ENCODE peak calls at places on chromosomes 16 and 17, in five cellular contexts. One of them, this sample, is unnamed.

GRCh38 chr17:18250708-18251107 is 7.8 kb downstream of the FLII start:
- DNase-seq in stimulated activated CD4-positive, alpha-beta T cell treated with anti-CD3 and anti-CD28 coated beads, Interleukin-1b, Interleukin-23, amount 100 ng/mL, for 4 hours: no peak
- DNase-seq in left colon: no peak
- DNase-seq in aorta: no peak
- DNase-seq in glomerular endothelial cell: no peak
- DNase-seq in this sample: no peak

GRCh38 chr17:20997711-20998570 is 44.9 kb downstream of the USP22 start:
- DNase-seq in stimulated activated CD4-positive, alpha-beta T cell treated with anti-CD3 and anti-CD28 coated beads, Interleukin-1b, Interleukin-23, amount 100 ng/mL, for 4 hours: no peak
- DNase-seq in glomerular endothelial cell: no peak
- DNase-seq in aorta: no peak
- DNase-seq in left colon: no peak
- DNase-seq in this sample: no peak

GRCh38 chr16:281660-282249 is 1.2 kb upstream of the PDIA2 start:
- DNase-seq in stimulated activated CD4-positive, alpha-beta T cell treated with anti-CD3 and anti-CD28 coated beads, Interleukin-1b, Interleukin-23, amount 100 ng/mL, for 4 hours: no peak
- DNase-seq in aorta: no peak
- DNase-seq in left colon: no peak
- DNase-seq in glomerular endothelial cell: no peak
- DNase-seq in this sample: no peak

GRCh38 chr16:85856054-85856453 is 42.9 kb upstream of the IRF8 start:
- DNase-seq in stimulated activated CD4-positive, alpha-beta T cell treated with anti-CD3 and anti-CD28 coated beads, Interleukin-1b, Interleukin-23, amount 100 ng/mL, for 4 hours: no peak
- DNase-seq in left colon: no peak
- DNase-seq in glomerular endothelial cell: no peak
- DNase-seq in aorta: no peak
- DNase-seq in this sample: no peak

GRCh38 chr16:78390828-78391227 is 291.4 kb downstream of the WWOX start:
- DNase-seq in glomerular endothelial cell: no peak
- DNase-seq in stimulated activated CD4-positive, alpha-beta T cell treated with anti-CD3 and anti-CD28 coated beads, Interleukin-1b, Interleukin-23, amount 100 ng/mL, for 4 hours: no peak
- DNase-seq in left colon: no peak
- DNase-seq in aorta: no peak
- DNase-seq in this sample: no peak

GRCh38 chr16:89923640-89924297 is 627 bp downstream of the TUBB3 start:
- DNase-seq in aorta: peak
- DNase-seq in stimulated activated CD4-positive, alpha-beta T cell treated with anti-CD3 and anti-CD28 coated beads, Interleukin-1b, Interleukin-23, amount 100 ng/mL, for 4 hours: no peak
- DNase-seq in glomerular endothelial cell: no peak
- DNase-seq in left colon: no peak
- DNase-seq in this sample: no peak

GRCh38 chr16:57134982-57135381 is 42.6 kb downstream of the CPNE2 start:
- DNase-seq in glomerular endothelial cell: no peak
- DNase-seq in stimulated activated CD4-positive, alpha-beta T cell treated with anti-CD3 and anti-CD28 coated beads, Interleukin-1b, Interleukin-23, amount 100 ng/mL, for 4 hours: peak
- DNase-seq in aorta: peak
- DNase-seq in left colon: peak
- DNase-seq in this sample: no peak

GRCh38 chr16:23505180-23505665 is 5.1 kb downstream of the GGA2 start:
- DNase-seq in glomerular endothelial cell: no peak
- DNase-seq in aorta: no peak
- DNase-seq in left colon: no peak
- DNase-seq in stimulated activated CD4-positive, alpha-beta T cell treated with anti-CD3 and anti-CD28 coated beads, Interleukin-1b, Interleukin-23, amount 100 ng/mL, for 4 hours: no peak
- DNase-seq in this sample: no peak

GRCh38 chr17:58280480-58281217 is at the start of gene MPO:
- DNase-seq in glomerular endothelial cell: no peak
- DNase-seq in aorta: no peak
- DNase-seq in left colon: no peak
- DNase-seq in stimulated activated CD4-positive, alpha-beta T cell treated with anti-CD3 and anti-CD28 coated beads, Interleukin-1b, Interleukin-23, amount 100 ng/mL, for 4 hours: no peak
- DNase-seq in this sample: no peak

GRCh38 chr17:73231363-73231762 is 30.3 kb downstream of the CPSF4L start:
- DNase-seq in stimulated activated CD4-positive, alpha-beta T cell treated with anti-CD3 and anti-CD28 coated beads, Interleukin-1b, Interleukin-23, amount 100 ng/mL, for 4 hours: no peak
- DNase-seq in aorta: no peak
- DNase-seq in glomerular endothelial cell: no peak
- DNase-seq in left colon: no peak
- DNase-seq in this sample: no peak

This sample was measured in left cardiac atrium.